ENCODE peak calls at places on chromosomes 7 and 10, in six cellular contexts. R is transverse colon, S is H1, B is IMR-90, F is testis, J is NB4. D is an unnamed sample.

GRCh38 chr10:104777086-104777799 is 136.2 kb downstream of the SORCS3 start:
- DNase-seq in R (no peak), S (no peak), B (no peak), F (no peak), J (no peak), D (no peak)

GRCh38 chr10:58856508-58857240 is 319.8 kb upstream of the PHYHIPL start:
- DNase-seq in R (no peak), S (peak), B (peak), F (no peak), J (no peak), D (peak)

GRCh38 chr7:33686001-33686591 is 219.2 kb upstream of the BMPER start:
- DNase-seq in R (no peak), S (no peak), B (no peak), F (no peak), J (peak), D (no peak)

GRCh38 chr10:115849197-115849596 is 423.8 kb downstream of the GFRA1 start:
- DNase-seq in R (no peak), S (no peak), B (no peak), F (no peak), J (no peak), D (no peak)

GRCh38 chr7:15546272-15546792 is 15.5 kb downstream of the AGMO start:
- DNase-seq in R (no peak), S (no peak), B (no peak), F (no peak), J (no peak), D (no peak)

GRCh38 chr7:159059629-159060028 is 85.0 kb downstream of the VIPR2 start:
- DNase-seq in R (no peak), S (no peak), B (no peak), F (no peak), J (no peak), D (no peak)

GRCh38 chr7:40429821-40430220 is 295.0 kb downstream of the SUGCT start:
- DNase-seq in R (no peak), S (no peak), B (peak), F (no peak), J (no peak), D (no peak)

GRCh38 chr7:41942468-41943097 is 239.7 kb upstream of the INHBA start:
- DNase-seq in R (peak), S (no peak), B (peak), F (no peak), J (peak), D (no peak)

GRCh38 chr10:93039721-93040120 is 20.9 kb upstream of the CYP26C1 start:
- DNase-seq in R (no peak), S (no peak), B (peak), F (no peak), J (peak), D (no peak)

GRCh38 chr7:76356823-76357222 is 2.0 kb downstream of the YWHAG start:
- DNase-seq in R (peak), S (no peak), B (peak), F (no peak), J (peak), D (no peak)

GRCh38 chr7:54615-55014 is 137.8 kb upstream of the FAM20C start:
- DNase-seq in R (no peak), S (no peak), B (no peak), F (no peak), J (no peak), D (no peak)

GRCh38 chr7:106166651-106167342 is 54.7 kb upstream of the SYPL1 start:
- DNase-seq in R (peak), S (no peak), B (peak), F (peak), J (peak), D (peak)

GRCh38 chr7:1919539-1920265 is 249.6 kb downstream of the ELFN1 start:
- DNase-seq in R (peak), S (no peak), B (peak), F (peak), J (peak), D (peak)

GRCh38 chr7:130891254-130892094 is 157.5 kb upstream of the KLF14 start:
- DNase-seq in R (no peak), S (no peak), B (peak), F (peak), J (no peak), D (peak)

GRCh38 chr10:43318456-43318855 is 51.6 kb upstream of the RASGEF1A start:
- DNase-seq in R (no peak), S (no peak), B (no peak), F (no peak), J (no peak), D (no peak)

GRCh38 chr7:127616709-127617108 is 1.2 kb downstream of the PAX4 start:
- DNase-seq in R (no peak), S (no peak), B (no peak), F (no peak), J (no peak), D (no peak)

GRCh38 chr7:121449304-121449703 is 53.2 kb upstream of the FAM3C start:
- DNase-seq in R (no peak), S (no peak), B (no peak), F (no peak), J (no peak), D (no peak)

GRCh38 chr10:3622427-3622826 is 162.6 kb downstream of the KLF6 start:
- DNase-seq in R (no peak), S (no peak), B (no peak), F (no peak), J (peak), D (no peak)

GRCh38 chr7:145183069-145183468 is 347.2 kb upstream of the TPK1 start:
- DNase-seq in R (no peak), S (no peak), B (no peak), F (no peak), J (no peak), D (no peak)

DNA sequence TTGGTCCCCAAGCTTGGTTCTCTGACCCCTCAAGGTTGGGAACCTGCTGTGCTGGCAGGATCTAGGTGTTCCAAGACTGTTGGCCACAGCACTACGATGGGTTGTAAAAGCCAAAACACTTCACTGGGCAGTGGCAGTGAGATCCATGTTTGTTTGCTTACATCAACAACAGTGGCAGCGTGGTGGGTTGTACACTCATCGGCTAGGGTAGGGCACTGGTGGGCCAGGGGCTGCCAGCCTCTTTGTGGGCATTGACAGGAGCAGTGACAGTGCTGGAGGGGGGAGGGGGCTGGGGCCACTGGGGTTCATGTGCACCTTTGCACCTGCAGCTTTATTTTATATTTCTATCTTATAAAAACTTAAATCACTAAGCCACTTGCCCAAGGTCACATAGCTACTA is 126.7 kb upstream of the ZWINT start:
- DNase-seq in R (no peak), S (no peak), B (no peak), F (no peak), J (no peak), D (no peak)
- H3K4me3 ChIP-seq in R (no peak), S (no peak), B (no peak), F (no peak), J (no peak), D (no peak)

GRCh38 chr10:100515612-100516011 is 4.0 kb downstream of the SEC31B start:
- DNase-seq in R (no peak), S (no peak), B (no peak), F (no peak), J (no peak), D (no peak)
- TF ChIP-seq CTCF in R (no peak), S (no peak), B (no peak), F (no peak), J (no peak), D (no peak)

GRCh38 chr10:89600041-89600440 is 45.0 kb downstream of the PANK1 start:
- DNase-seq in R (no peak), S (no peak), B (no peak), F (no peak), J (peak), D (no peak)

GRCh38 chr10:89604200-89604599 is 40.8 kb downstream of the PANK1 start:
- DNase-seq in R (no peak), S (no peak), B (no peak), F (no peak), J (no peak), D (no peak)

GRCh38 chr10:89602919-89603318 is 42.1 kb downstream of the PANK1 start:
- DNase-seq in R (no peak), S (no peak), B (no peak), F (no peak), J (no peak), D (no peak)

DNA sequence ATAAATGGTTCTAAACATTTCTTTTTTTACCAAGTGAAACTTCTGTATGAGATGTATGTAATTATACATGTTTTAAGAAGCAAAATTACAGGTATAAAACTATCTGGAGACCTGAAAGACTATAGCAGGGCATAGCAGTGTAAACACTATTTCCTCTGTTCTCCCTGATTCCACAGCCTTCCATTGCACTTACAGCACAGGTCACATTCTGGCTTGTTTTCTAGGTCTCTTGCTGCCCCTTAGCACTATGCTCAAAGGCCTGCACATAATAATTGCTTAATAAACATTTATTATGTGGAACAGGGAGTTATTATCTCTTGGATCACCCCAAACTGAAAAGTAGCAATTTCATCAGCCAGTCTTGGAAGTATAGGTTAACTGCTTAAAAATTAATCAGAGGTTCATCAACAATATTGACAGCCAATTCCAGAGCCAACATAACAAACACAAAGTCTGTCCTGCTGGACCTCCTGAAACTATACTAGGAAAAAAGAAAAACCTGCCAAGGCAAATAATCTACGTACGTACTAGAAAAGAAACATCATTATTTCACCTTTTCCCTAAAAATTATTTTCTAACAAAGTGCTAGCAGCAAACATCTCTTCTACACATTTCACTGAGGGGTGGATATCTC is 43.2 kb downstream of the PANK1 start:
- DNase-seq in R (no peak), S (no peak), B (no peak), F (no peak), J (no peak), D (no peak)
- TF ChIP-seq POLR2A in R (no peak), S (no peak), B (no peak), F (no peak), J (no peak), D (no peak)

GRCh38 chr10:34018129-34018528 is 683.7 kb upstream of the NRP1 start:
- DNase-seq in R (no peak), S (no peak), B (peak), F (no peak), J (peak), D (no peak)
- H3K4me3 ChIP-seq in R (no peak), S (no peak), B (no peak), F (no peak), J (no peak), D (no peak)

GRCh38 chr7:22549667-22550513 is 49.9 kb upstream of the STEAP1B start:
- DNase-seq in R (no peak), S (peak), B (peak), F (peak), J (no peak), D (no peak)
- TF ChIP-seq CTCF in R (peak), S (peak), B (peak), F (no peak), J (peak), D (peak)

GRCh38 chr7:107995184-107996071 is 7.5 kb downstream of the LAMB1 start:
- DNase-seq in R (no peak), S (no peak), B (peak), F (no peak), J (no peak), D (no peak)
- TF ChIP-seq POLR2A in R (no peak), S (no peak), B (no peak), F (no peak), J (no peak), D (no peak)